ENCODE peak calls at places on chromosome 3, in seven cellular contexts. O is EL; C is stimulated activated CD4-positive, alpha-beta T cell treated with anti-CD3 and anti-CD28 coated beads, Interleukin-4, amount 100 ng/mL, for 48 hours; S is amygdala; E is ELR; A is neural progenitor cell; Y is neuronal stem cell. L is an unnamed sample.

GRCh38 chr3:154015307-154015706 is 105.9 kb upstream of the ARHGEF26 start:
- DNase-seq in O (no peak), C (no peak), S (no peak), E (no peak), A (no peak), Y (no peak), L (no peak)

GRCh38 chr3:16059081-16059537 is 115.4 kb upstream of the GALNT15 start:
- DNase-seq in O (no peak), C (no peak), S (no peak), E (peak; percentile 45), A (no peak), Y (no peak), L (no peak)

GRCh38 chr3:119849126-119849525 is 67.2 kb downstream of the NR1I2 start:
- DNase-seq in O (no peak), C (no peak), S (no peak), E (no peak), A (no peak), Y (no peak), L (no peak)

GRCh38 chr3:118641608-118642007 is 393.0 kb downstream of the IGSF11 start:
- DNase-seq in O (no peak), C (no peak), S (no peak), E (no peak), A (peak; percentile 77), Y (peak; percentile 27), L (peak; percentile 88)

GRCh38 chr3:125107861-125108567 is 52.2 kb upstream of the HEG1 start:
- DNase-seq in O (peak; percentile 82), C (no peak), S (no peak), E (peak; percentile 93), A (no peak), Y (no peak), L (no peak)

GRCh38 chr3:194280777-194281176 is 70.4 kb downstream of the CPN2 start:
- DNase-seq in O (no peak), C (no peak), S (no peak), E (no peak), A (no peak), Y (no peak), L (no peak)

GRCh38 chr3:39812537-39812936 is 3.1 kb downstream of the MYRIP start:
- DNase-seq in O (peak; percentile 10), C (no peak), S (no peak), E (peak; percentile 32), A (peak; percentile 43), Y (no peak), L (no peak)

GRCh38 chr3:24318668-24319287 is 175.9 kb downstream of the THRB start:
- DNase-seq in O (peak; percentile 88), C (no peak), S (no peak), E (peak; percentile 93), A (no peak), Y (no peak), L (no peak)

GRCh38 chr3:10277115-10277625 is 15.6 kb downstream of the GHRL start:
- DNase-seq in O (no peak), C (no peak), S (no peak), E (no peak), A (no peak), Y (no peak), L (no peak)

GRCh38 chr3:129599607-129600006 is 6.9 kb downstream of the PLXND1 start:
- DNase-seq in O (peak; percentile 84), C (no peak), S (no peak), E (peak; percentile 86), A (peak; percentile 57), Y (no peak), L (no peak)

GRCh38 chr3:42831321-42831713 is 22.1 kb downstream of the ACKR2 start:
- DNase-seq in O (peak; percentile 67), C (peak; percentile 81), S (no peak), E (peak; percentile 61), A (peak; percentile 86), Y (peak; percentile 67), L (peak; percentile 17)

GRCh38 chr3:184259878-184260570 is 1.3 kb downstream of the CAMK2N2 start:
- DNase-seq in O (peak; percentile 36), C (no peak), S (no peak), E (peak; percentile 61), A (peak; percentile 89), Y (peak; percentile 54), L (peak; percentile 47)

L was measured in SK-N-DZ.